ENCODE peak calls at places on chromosomes 5 and 9, in nine cellular contexts. R is progenitor cell of endocrine pancreas; T is glutamatergic neuron; A is NCI-H1092; P is left ventricle myocardium superior; G is heart left ventricle; U is adrenal gland; Q is activated naive CD4-positive, alpha-beta T cell; D is T follicular helper cell. Y is an unnamed sample.

GRCh38 chr5:893137-893506 is 438 bp downstream of the TRIP13 start:
- DNase-seq in D (no peak), G (no peak), R (no peak), A (no peak), Q (no peak), U (no peak), T (no peak), P (no peak), Y (peak)

GRCh38 chr9:135249711-135250110 is 162.2 kb downstream of the OLFM1 start:
- DNase-seq in D (no peak), R (no peak), A (no peak), G (no peak), Q (no peak), P (peak), T (no peak), U (no peak), Y (no peak)

GRCh38 chr9:86547596-86547995 is 193.4 kb upstream of the TUT7 start:
- DNase-seq in G (no peak), Q (no peak), T (no peak), P (no peak), U (no peak), A (no peak), R (no peak), D (no peak), Y (no peak)

GRCh38 chr5:149240354-149240998 is 31.2 kb upstream of the AFAP1L1 start:
- DNase-seq in A (no peak), P (peak), R (no peak), D (peak), U (no peak), T (no peak), Q (peak), G (peak), Y (no peak)

GRCh38 chr9:2307480-2307879 is 292.3 kb downstream of the SMARCA2 start:
- DNase-seq in A (no peak), P (no peak), T (no peak), R (no peak), D (no peak), Q (no peak), U (no peak), G (no peak), Y (no peak)

GRCh38 chr5:156331845-156332244 is 4.9 kb downstream of the SGCD start:
- DNase-seq in P (no peak), G (no peak), D (no peak), U (no peak), T (no peak), A (no peak), Q (no peak), R (no peak), Y (no peak)

GRCh38 chr5:169801324-169801777 is 164.3 kb downstream of the DOCK2 start:
- DNase-seq in G (no peak), D (no peak), Q (no peak), U (no peak), A (no peak), R (no peak), T (no peak), P (peak), Y (no peak)

GRCh38 chr9:92138157-92138959 is 23.1 kb upstream of the SPTLC1 start:
- DNase-seq in T (peak), D (peak), G (peak), U (peak), Q (peak), P (peak), R (peak), A (peak), Y (peak)

GRCh38 chr5:141533897-141534296 is 45.0 kb downstream of the PCDHGC5 start:
- DNase-seq in D (no peak), U (no peak), R (no peak), Q (no peak), T (no peak), G (no peak), P (no peak), A (no peak), Y (no peak)

GRCh38 chr9:12996971-12997370 is 222.2 kb downstream of the LURAP1L start:
- DNase-seq in D (no peak), R (no peak), G (no peak), Q (no peak), T (no peak), P (no peak), A (no peak), U (no peak), Y (no peak)

GRCh38 chr5:55860268-55860667 is 9.1 kb downstream of the IL31RA start:
- DNase-seq in R (no peak), U (no peak), Q (no peak), P (no peak), G (no peak), T (no peak), A (no peak), D (no peak), Y (no peak)

GRCh38 chr5:100706796-100707195 is 171.6 kb downstream of the FAM174A start:
- DNase-seq in R (no peak), Q (no peak), G (no peak), P (no peak), T (no peak), U (no peak), A (no peak), D (no peak), Y (no peak)

GRCh38 chr5:126300293-126300692 is 122.9 kb upstream of the GRAMD2B start:
- DNase-seq in U (no peak), T (no peak), G (no peak), Q (no peak), P (no peak), R (no peak), D (no peak), A (no peak), Y (no peak)

GRCh38 chr5:144004751-144005150 is 165.7 kb downstream of the YIPF5 start:
- DNase-seq in T (no peak), Q (no peak), U (no peak), D (no peak), A (no peak), P (no peak), G (no peak), R (no peak), Y (no peak)

GRCh38 chr5:18553269-18553668 is 919.0 kb downstream of the TAF11L14 start:
- DNase-seq in A (no peak), T (no peak), R (no peak), D (no peak), G (no peak), Q (no peak), U (no peak), P (no peak), Y (no peak)

GRCh38 chr9:111178361-111179043 is 140.2 kb upstream of the LPAR1 start:
- DNase-seq in A (no peak), D (no peak), P (no peak), T (peak), G (no peak), R (no peak), Q (no peak), U (no peak), Y (no peak)

GRCh38 chr5:171484460-171484899 is 65.0 kb downstream of the FGF18 start:
- DNase-seq in A (no peak), Q (peak), U (no peak), T (no peak), P (peak), D (peak), R (no peak), G (no peak), Y (no peak)

GRCh38 chr9:111427186-111427585 is 57.0 kb downstream of the ECPAS start:
- DNase-seq in D (no peak), G (no peak), T (no peak), A (no peak), Q (no peak), R (no peak), U (no peak), P (no peak), Y (no peak)

GRCh38 chr5:159884917-159885620 is 31.2 kb upstream of the ADRA1B start:
- DNase-seq in G (no peak), Q (no peak), P (no peak), R (no peak), A (no peak), D (no peak), T (no peak), U (no peak), Y (no peak)

GRCh38 chr5:16953729-16954128 is 17.6 kb upstream of the MYO10 start:
- DNase-seq in G (no peak), A (no peak), D (no peak), U (no peak), P (no peak), T (no peak), R (no peak), Q (no peak), Y (no peak)

GRCh38 chr9:111108946-111109345 is 70.7 kb upstream of the LPAR1 start:
- DNase-seq in U (no peak), P (no peak), G (no peak), T (no peak), R (no peak), Q (no peak), D (no peak), A (no peak), Y (no peak)

GRCh38 chr9:18173923-18174322 is 300.0 kb upstream of the ADAMTSL1 start:
- DNase-seq in T (no peak), P (no peak), R (no peak), G (no peak), D (no peak), Q (no peak), U (no peak), A (no peak), Y (no peak)

GRCh38 chr5:57454896-57455295 is 27.7 kb downstream of the ACTBL2 start:
- DNase-seq in R (no peak), U (no peak), T (no peak), A (no peak), Q (no peak), G (no peak), P (no peak), D (no peak), Y (no peak)

GRCh38 chr5:132272341-132273210 is 15.1 kb downstream of the PDLIM4 start:
- DNase-seq in D (peak), G (no peak), T (peak), U (no peak), R (peak), Q (peak), A (peak), P (peak), Y (peak)

GRCh38 chr9:87786876-87787275 is 61.0 kb downstream of the CTSL start:
- DNase-seq in P (no peak), T (no peak), R (no peak), A (no peak), D (no peak), G (no peak), Q (no peak), U (no peak), Y (no peak)

GRCh38 chr5:39639618-39640078 is 214.9 kb upstream of the DAB2 start:
- DNase-seq in A (no peak), T (no peak), G (no peak), U (no peak), D (no peak), Q (no peak), P (no peak), R (no peak), Y (no peak)

GRCh38 chr9:120915854-120916495 is 10.6 kb downstream of the TRAF1 start:
- DNase-seq in A (no peak), T (no peak), P (no peak), U (no peak), D (no peak), G (no peak), Q (peak), R (no peak), Y (no peak)

GRCh38 chr9:34985311-34985899 is 4.1 kb upstream of the DNAJB5 start:
- DNase-seq in A (peak), T (peak), G (peak), D (peak), P (no peak), U (peak), R (peak), Q (peak), Y (no peak)

GRCh38 chr5:402615-403359 is 40.2 kb upstream of the EXOC3 start:
- DNase-seq in Q (no peak), G (no peak), A (no peak), R (no peak), U (no peak), D (no peak), T (no peak), P (no peak), Y (no peak)

Y was measured in sciatic nerve.